ENCODE peak calls at places on chromosomes 5 and 9, in nine cellular contexts. One of them, this sample, is unnamed.

GRCh38 chr5:74392698-74393431 is 247.7 kb downstream of the ENC1 start:
- DNase-seq in colonic mucosa: no peak
- DNase-seq in AG04450: no peak
- DNase-seq in left ventricle myocardium inferior: no peak
- DNase-seq in PC-9: peak
- DNase-seq in lung: no peak
- DNase-seq in cardiac muscle cell: peak
- DNase-seq in esophagus squamous epithelium: no peak
- DNase-seq in A549: no peak
- DNase-seq in this sample: no peak

GRCh38 chr9:124343533-124344290 is 71.5 kb downstream of the PSMB7 start:
- DNase-seq in colonic mucosa: no peak
- DNase-seq in AG04450: no peak
- DNase-seq in left ventricle myocardium inferior: peak
- DNase-seq in PC-9: no peak
- DNase-seq in lung: no peak
- DNase-seq in cardiac muscle cell: no peak
- DNase-seq in esophagus squamous epithelium: no peak
- DNase-seq in A549: no peak
- DNase-seq in this sample: no peak

GRCh38 chr9:93667006-93667405 is 90.6 kb downstream of the PHF2 start:
- DNase-seq in colonic mucosa: no peak
- DNase-seq in AG04450: no peak
- DNase-seq in left ventricle myocardium inferior: peak
- DNase-seq in PC-9: no peak
- DNase-seq in lung: no peak
- DNase-seq in cardiac muscle cell: no peak
- DNase-seq in esophagus squamous epithelium: no peak
- DNase-seq in A549: no peak
- DNase-seq in this sample: no peak

GRCh38 chr5:2007906-2008437 is 125.2 kb upstream of the IRX4 start:
- DNase-seq in colonic mucosa: no peak
- DNase-seq in AG04450: no peak
- DNase-seq in left ventricle myocardium inferior: peak
- DNase-seq in PC-9: no peak
- DNase-seq in lung: peak
- DNase-seq in cardiac muscle cell: peak
- DNase-seq in esophagus squamous epithelium: no peak
- DNase-seq in A549: no peak
- DNase-seq in this sample: peak

GRCh38 chr9:122277285-122277897 is 12.7 kb downstream of the MRRF start:
- DNase-seq in colonic mucosa: no peak
- DNase-seq in AG04450: no peak
- DNase-seq in left ventricle myocardium inferior: no peak
- DNase-seq in PC-9: no peak
- DNase-seq in lung: no peak
- DNase-seq in cardiac muscle cell: no peak
- DNase-seq in esophagus squamous epithelium: no peak
- DNase-seq in A549: no peak
- DNase-seq in this sample: no peak

GRCh38 chr9:135616621-135617537 is 22.5 kb downstream of the GLT6D1 start:
- DNase-seq in colonic mucosa: no peak
- DNase-seq in AG04450: no peak
- DNase-seq in left ventricle myocardium inferior: no peak
- DNase-seq in PC-9: no peak
- DNase-seq in lung: no peak
- DNase-seq in cardiac muscle cell: no peak
- DNase-seq in esophagus squamous epithelium: no peak
- DNase-seq in A549: no peak
- DNase-seq in this sample: no peak

GRCh38 chr5:14240366-14240765 is 97.2 kb downstream of the TRIO start:
- DNase-seq in colonic mucosa: no peak
- DNase-seq in AG04450: no peak
- DNase-seq in left ventricle myocardium inferior: no peak
- DNase-seq in PC-9: no peak
- DNase-seq in lung: no peak
- DNase-seq in cardiac muscle cell: peak
- DNase-seq in esophagus squamous epithelium: no peak
- DNase-seq in A549: no peak
- DNase-seq in this sample: no peak

GRCh38 chr5:42641321-42642005 is 115.2 kb upstream of the CCDC152 start:
- DNase-seq in colonic mucosa: no peak
- DNase-seq in AG04450: no peak
- DNase-seq in left ventricle myocardium inferior: no peak
- DNase-seq in PC-9: no peak
- DNase-seq in lung: no peak
- DNase-seq in cardiac muscle cell: no peak
- DNase-seq in esophagus squamous epithelium: no peak
- DNase-seq in A549: no peak
- DNase-seq in this sample: no peak

GRCh38 chr9:80555782-80556325 is 984.1 kb downstream of the TLE4 start:
- DNase-seq in colonic mucosa: no peak
- DNase-seq in AG04450: no peak
- DNase-seq in left ventricle myocardium inferior: no peak
- DNase-seq in PC-9: no peak
- DNase-seq in lung: no peak
- DNase-seq in cardiac muscle cell: peak
- DNase-seq in esophagus squamous epithelium: no peak
- DNase-seq in A549: no peak
- DNase-seq in this sample: no peak

GRCh38 chr9:112556497-112557085 is 70.0 kb downstream of the KIAA1958 start:
- DNase-seq in colonic mucosa: no peak
- DNase-seq in AG04450: no peak
- DNase-seq in left ventricle myocardium inferior: no peak
- DNase-seq in PC-9: peak
- DNase-seq in lung: no peak
- DNase-seq in cardiac muscle cell: peak
- DNase-seq in esophagus squamous epithelium: no peak
- DNase-seq in A549: no peak
- DNase-seq in this sample: no peak

GRCh38 chr9:112558978-112559377 is 72.4 kb downstream of the KIAA1958 start:
- DNase-seq in colonic mucosa: no peak
- DNase-seq in AG04450: no peak
- DNase-seq in left ventricle myocardium inferior: no peak
- DNase-seq in PC-9: no peak
- DNase-seq in lung: no peak
- DNase-seq in cardiac muscle cell: no peak
- DNase-seq in esophagus squamous epithelium: no peak
- DNase-seq in A549: no peak
- DNase-seq in this sample: no peak

GRCh38 chr9:112559629-112560413 is 73.2 kb downstream of the KIAA1958 start:
- DNase-seq in colonic mucosa: no peak
- DNase-seq in AG04450: no peak
- DNase-seq in left ventricle myocardium inferior: no peak
- DNase-seq in PC-9: no peak
- DNase-seq in lung: no peak
- DNase-seq in cardiac muscle cell: no peak
- DNase-seq in esophagus squamous epithelium: no peak
- DNase-seq in A549: no peak
- DNase-seq in this sample: no peak

GRCh38 chr9:112558476-112558875 is 71.8 kb downstream of the KIAA1958 start:
- DNase-seq in colonic mucosa: no peak
- DNase-seq in AG04450: no peak
- DNase-seq in left ventricle myocardium inferior: no peak
- DNase-seq in PC-9: no peak
- DNase-seq in lung: no peak
- DNase-seq in cardiac muscle cell: no peak
- DNase-seq in esophagus squamous epithelium: no peak
- DNase-seq in A549: no peak
- DNase-seq in this sample: no peak

DNA sequence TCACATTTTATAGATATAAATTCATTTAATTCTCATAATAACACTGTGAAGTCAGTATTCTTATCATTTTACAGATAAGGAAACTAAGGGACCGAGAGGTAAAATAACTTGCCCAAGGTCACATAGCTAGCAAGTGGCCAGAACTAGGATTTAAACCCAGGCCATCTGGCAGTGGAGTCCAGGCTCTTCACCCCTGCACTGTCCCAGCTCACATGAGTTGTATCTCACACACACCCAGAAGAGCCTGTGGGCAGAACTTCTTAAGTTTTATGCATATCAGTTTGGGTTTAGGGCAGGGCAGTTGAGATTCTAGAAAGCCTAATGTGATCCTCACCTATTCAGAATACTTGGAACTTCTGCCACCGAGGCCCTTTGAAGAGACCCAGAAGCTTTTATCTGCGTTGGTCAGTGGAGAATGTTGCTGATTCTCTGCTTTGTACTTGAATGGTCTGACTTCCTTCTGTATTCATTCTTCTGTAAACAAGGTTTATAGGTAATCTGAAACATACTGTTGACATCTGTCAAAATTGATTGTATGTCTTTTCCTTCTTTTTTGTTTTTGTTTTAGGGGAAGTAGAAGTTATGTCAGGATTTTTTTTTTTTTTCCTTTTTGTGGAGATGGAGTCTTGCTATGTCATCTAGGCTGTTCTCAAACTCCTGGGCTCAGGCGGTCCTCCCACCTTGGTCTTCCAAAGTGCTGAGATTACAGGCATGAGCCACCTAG is 75.8 kb downstream of the KIAA1958 start:
- DNase-seq in colonic mucosa: no peak
- DNase-seq in AG04450: no peak
- DNase-seq in left ventricle myocardium inferior: no peak
- DNase-seq in PC-9: no peak
- DNase-seq in lung: no peak
- DNase-seq in cardiac muscle cell: no peak
- DNase-seq in esophagus squamous epithelium: no peak
- DNase-seq in A549: no peak
- DNase-seq in this sample: no peak
- H3K27ac ChIP-seq in colonic mucosa: no peak
- H3K27ac ChIP-seq in AG04450: no peak
- H3K27ac ChIP-seq in left ventricle myocardium inferior: no peak
- H3K27ac ChIP-seq in PC-9: no peak
- H3K27ac ChIP-seq in lung: no peak
- H3K27ac ChIP-seq in cardiac muscle cell: no peak
- H3K27ac ChIP-seq in esophagus squamous epithelium: no peak
- H3K27ac ChIP-seq in A549: no peak
- H3K27ac ChIP-seq in this sample: no peak

GRCh38 chr9:92438900-92439526 is 14.7 kb upstream of the OMD start:
- DNase-seq in colonic mucosa: no peak
- DNase-seq in AG04450: no peak
- DNase-seq in left ventricle myocardium inferior: no peak
- DNase-seq in PC-9: no peak
- DNase-seq in lung: no peak
- DNase-seq in cardiac muscle cell: peak
- DNase-seq in esophagus squamous epithelium: no peak
- DNase-seq in A549: no peak
- DNase-seq in this sample: no peak
- TF ChIP-seq CTCF in colonic mucosa: no peak
- TF ChIP-seq CTCF in AG04450: peak
- TF ChIP-seq CTCF in left ventricle myocardium inferior: peak
- TF ChIP-seq CTCF in PC-9: peak
- TF ChIP-seq CTCF in lung: no peak
- TF ChIP-seq CTCF in cardiac muscle cell: peak
- TF ChIP-seq CTCF in esophagus squamous epithelium: peak
- TF ChIP-seq CTCF in A549: peak
- TF ChIP-seq CTCF in this sample: peak

DNA sequence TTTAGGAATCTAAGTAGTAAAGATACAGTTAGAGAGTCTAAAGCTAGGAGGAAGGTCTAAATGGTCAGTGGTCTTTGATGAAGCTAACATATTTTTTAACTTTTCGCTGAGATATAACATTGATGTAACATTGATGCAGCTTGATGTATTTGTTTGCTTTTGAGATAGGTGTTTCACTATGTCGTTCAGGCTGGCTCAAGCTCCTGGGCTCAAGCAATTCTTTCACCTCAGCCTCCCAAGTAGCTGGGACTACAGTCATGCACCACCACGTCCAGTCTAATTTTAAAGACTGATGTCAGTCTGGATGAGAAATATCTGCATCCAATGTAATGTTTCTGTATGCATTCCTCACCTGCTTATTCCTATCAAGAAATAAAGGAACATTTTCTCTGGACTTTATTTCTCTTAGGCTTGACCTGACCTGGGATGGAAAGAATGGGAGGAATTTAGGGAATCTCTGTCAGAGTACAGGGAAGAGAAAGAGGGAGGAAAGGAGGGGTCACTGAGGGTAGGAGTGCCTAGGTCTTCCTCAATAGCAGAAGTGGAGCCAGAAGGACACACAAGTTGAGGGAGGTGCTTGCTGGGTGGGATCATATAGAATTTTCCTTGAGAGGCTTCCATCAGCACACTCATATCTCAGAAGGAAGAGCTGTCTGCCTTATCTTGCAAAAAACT is 101.5 kb upstream of the GPBP1 start:
- DNase-seq in colonic mucosa: no peak
- DNase-seq in AG04450: no peak
- DNase-seq in left ventricle myocardium inferior: no peak
- DNase-seq in PC-9: no peak
- DNase-seq in lung: no peak
- DNase-seq in cardiac muscle cell: no peak
- DNase-seq in esophagus squamous epithelium: no peak
- DNase-seq in A549: no peak
- DNase-seq in this sample: no peak
- H3K27ac ChIP-seq in colonic mucosa: no peak
- H3K27ac ChIP-seq in AG04450: no peak
- H3K27ac ChIP-seq in left ventricle myocardium inferior: no peak
- H3K27ac ChIP-seq in PC-9: no peak
- H3K27ac ChIP-seq in lung: no peak
- H3K27ac ChIP-seq in cardiac muscle cell: no peak
- H3K27ac ChIP-seq in esophagus squamous epithelium: no peak
- H3K27ac ChIP-seq in A549: no peak
- H3K27ac ChIP-seq in this sample: no peak

DNA sequence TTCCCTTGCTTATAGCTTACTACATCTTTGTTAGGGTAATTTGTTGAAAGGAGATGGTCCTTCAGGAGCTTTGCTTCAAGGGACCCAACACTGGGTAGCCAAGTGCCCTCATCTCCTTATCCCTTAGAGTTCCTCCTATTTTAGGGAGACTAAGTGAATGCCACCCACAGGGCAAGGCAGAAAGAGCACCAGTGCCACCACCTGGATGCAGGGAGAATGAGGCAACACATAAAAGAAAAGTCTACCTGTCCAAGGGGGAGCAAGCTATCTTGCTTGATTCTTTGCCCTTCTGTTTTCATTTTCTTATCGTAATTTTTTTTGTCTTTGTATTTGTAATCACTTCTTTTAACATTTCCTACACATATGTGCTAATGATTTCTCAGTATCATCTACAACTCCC is 205.5 kb downstream of the NPR3 start:
- DNase-seq in colonic mucosa: no peak
- DNase-seq in AG04450: peak
- DNase-seq in left ventricle myocardium inferior: no peak
- DNase-seq in PC-9: no peak
- DNase-seq in lung: no peak
- DNase-seq in cardiac muscle cell: peak
- DNase-seq in esophagus squamous epithelium: no peak
- DNase-seq in A549: peak
- DNase-seq in this sample: peak
- TF ChIP-seq CTCF in colonic mucosa: no peak
- TF ChIP-seq CTCF in AG04450: peak
- TF ChIP-seq CTCF in left ventricle myocardium inferior: peak
- TF ChIP-seq CTCF in PC-9: peak
- TF ChIP-seq CTCF in lung: peak
- TF ChIP-seq CTCF in cardiac muscle cell: peak
- TF ChIP-seq CTCF in esophagus squamous epithelium: peak
- TF ChIP-seq CTCF in A549: peak
- TF ChIP-seq CTCF in this sample: peak

This sample was measured in prostate gland.